ENCODE peak calls at places on chromosomes 13 and 19, in ten cellular contexts. One of them, this sample, is unnamed.

GRCh38 chr13:100275746-100276145 is 186.9 kb downstream of the PCCA start:
- DNase-seq in breast epithelium: no peak
- DNase-seq in DND-41: no peak
- DNase-seq in HFF-Myc: no peak
- DNase-seq in ascending aorta: no peak
- DNase-seq in fibroblast of mammary gland: no peak
- DNase-seq in tibial artery: no peak
- DNase-seq in fibroblast of the aortic adventitia: no peak
- DNase-seq in PC-3: peak; percentile 68
- DNase-seq in NB4: peak; percentile 27
- DNase-seq in this sample: no peak

GRCh38 chr19:39918183-39918651 is 16.2 kb downstream of the FCGBP start:
- DNase-seq in breast epithelium: no peak
- DNase-seq in DND-41: no peak
- DNase-seq in HFF-Myc: no peak
- DNase-seq in ascending aorta: no peak
- DNase-seq in fibroblast of mammary gland: no peak
- DNase-seq in tibial artery: no peak
- DNase-seq in fibroblast of the aortic adventitia: no peak
- DNase-seq in PC-3: no peak
- DNase-seq in NB4: no peak
- DNase-seq in this sample: no peak

GRCh38 chr13:50244913-50245574 is 229.8 kb downstream of the KCNRG start:
- DNase-seq in breast epithelium: no peak
- DNase-seq in DND-41: no peak
- DNase-seq in HFF-Myc: peak; percentile 78
- DNase-seq in ascending aorta: no peak
- DNase-seq in fibroblast of mammary gland: peak; percentile 98
- DNase-seq in tibial artery: no peak
- DNase-seq in fibroblast of the aortic adventitia: peak; percentile 82
- DNase-seq in PC-3: peak; percentile 90
- DNase-seq in NB4: peak; percentile 85
- DNase-seq in this sample: peak; percentile 91

GRCh38 chr13:50521191-50521590 is 322.3 kb downstream of the DLEU7 start:
- DNase-seq in breast epithelium: no peak
- DNase-seq in DND-41: no peak
- DNase-seq in HFF-Myc: no peak
- DNase-seq in ascending aorta: no peak
- DNase-seq in fibroblast of mammary gland: no peak
- DNase-seq in tibial artery: no peak
- DNase-seq in fibroblast of the aortic adventitia: no peak
- DNase-seq in PC-3: no peak
- DNase-seq in NB4: no peak
- DNase-seq in this sample: peak; percentile 0

GRCh38 chr19:3725640-3726310 is 17.6 kb downstream of the TJP3 start:
- DNase-seq in breast epithelium: peak; percentile 79
- DNase-seq in DND-41: no peak
- DNase-seq in HFF-Myc: no peak
- DNase-seq in ascending aorta: no peak
- DNase-seq in fibroblast of mammary gland: no peak
- DNase-seq in tibial artery: no peak
- DNase-seq in fibroblast of the aortic adventitia: no peak
- DNase-seq in PC-3: no peak
- DNase-seq in NB4: no peak
- DNase-seq in this sample: no peak

GRCh38 chr19:30085394-30085793 is 143.4 kb downstream of the URI1 start:
- DNase-seq in breast epithelium: no peak
- DNase-seq in DND-41: peak; percentile 15
- DNase-seq in HFF-Myc: no peak
- DNase-seq in ascending aorta: no peak
- DNase-seq in fibroblast of mammary gland: no peak
- DNase-seq in tibial artery: no peak
- DNase-seq in fibroblast of the aortic adventitia: no peak
- DNase-seq in PC-3: no peak
- DNase-seq in NB4: peak; percentile 3
- DNase-seq in this sample: no peak

GRCh38 chr13:110684388-110685056 is 21.4 kb downstream of the CARS2 start:
- DNase-seq in breast epithelium: no peak
- DNase-seq in DND-41: no peak
- DNase-seq in HFF-Myc: no peak
- DNase-seq in ascending aorta: no peak
- DNase-seq in fibroblast of mammary gland: no peak
- DNase-seq in tibial artery: no peak
- DNase-seq in fibroblast of the aortic adventitia: no peak
- DNase-seq in PC-3: no peak
- DNase-seq in NB4: no peak
- DNase-seq in this sample: no peak

GRCh38 chr13:20425819-20426219 is 99.8 kb downstream of the CRYL1 start:
- DNase-seq in breast epithelium: no peak
- DNase-seq in DND-41: no peak
- DNase-seq in HFF-Myc: no peak
- DNase-seq in ascending aorta: no peak
- DNase-seq in fibroblast of mammary gland: no peak
- DNase-seq in tibial artery: no peak
- DNase-seq in fibroblast of the aortic adventitia: no peak
- DNase-seq in PC-3: no peak
- DNase-seq in NB4: no peak
- DNase-seq in this sample: no peak

GRCh38 chr13:73230714-73231113 is 171.9 kb downstream of the KLF5 start:
- DNase-seq in breast epithelium: no peak
- DNase-seq in DND-41: peak; percentile 80
- DNase-seq in HFF-Myc: no peak
- DNase-seq in ascending aorta: no peak
- DNase-seq in fibroblast of mammary gland: peak; percentile 11
- DNase-seq in tibial artery: no peak
- DNase-seq in fibroblast of the aortic adventitia: no peak
- DNase-seq in PC-3: no peak
- DNase-seq in NB4: peak; percentile 87
- DNase-seq in this sample: no peak

GRCh38 chr13:100913143-100913542 is 238.5 kb upstream of the TMTC4 start:
- DNase-seq in breast epithelium: no peak
- DNase-seq in DND-41: no peak
- DNase-seq in HFF-Myc: no peak
- DNase-seq in ascending aorta: no peak
- DNase-seq in fibroblast of mammary gland: no peak
- DNase-seq in tibial artery: no peak
- DNase-seq in fibroblast of the aortic adventitia: no peak
- DNase-seq in PC-3: no peak
- DNase-seq in NB4: no peak
- DNase-seq in this sample: no peak

GRCh38 chr13:49023441-49023840 is 47.7 kb downstream of the FNDC3A start:
- DNase-seq in breast epithelium: no peak
- DNase-seq in DND-41: no peak
- DNase-seq in HFF-Myc: no peak
- DNase-seq in ascending aorta: no peak
- DNase-seq in fibroblast of mammary gland: peak; percentile 89
- DNase-seq in tibial artery: no peak
- DNase-seq in fibroblast of the aortic adventitia: peak; percentile 84
- DNase-seq in PC-3: peak; percentile 83
- DNase-seq in NB4: no peak
- DNase-seq in this sample: peak; percentile 84

GRCh38 chr13:41077475-41077874 is 16.2 kb downstream of the WBP4 start:
- DNase-seq in breast epithelium: no peak
- DNase-seq in DND-41: no peak
- DNase-seq in HFF-Myc: no peak
- DNase-seq in ascending aorta: no peak
- DNase-seq in fibroblast of mammary gland: no peak
- DNase-seq in tibial artery: no peak
- DNase-seq in fibroblast of the aortic adventitia: no peak
- DNase-seq in PC-3: no peak
- DNase-seq in NB4: no peak
- DNase-seq in this sample: no peak

GRCh38 chr13:41588899-41589298 is 131.5 kb downstream of the RGCC start:
- DNase-seq in breast epithelium: no peak
- DNase-seq in DND-41: no peak
- DNase-seq in HFF-Myc: peak; percentile 85
- DNase-seq in ascending aorta: no peak
- DNase-seq in fibroblast of mammary gland: peak; percentile 98
- DNase-seq in tibial artery: no peak
- DNase-seq in fibroblast of the aortic adventitia: peak; percentile 70
- DNase-seq in PC-3: peak; percentile 86
- DNase-seq in NB4: peak; percentile 73
- DNase-seq in this sample: peak; percentile 90

DNA sequence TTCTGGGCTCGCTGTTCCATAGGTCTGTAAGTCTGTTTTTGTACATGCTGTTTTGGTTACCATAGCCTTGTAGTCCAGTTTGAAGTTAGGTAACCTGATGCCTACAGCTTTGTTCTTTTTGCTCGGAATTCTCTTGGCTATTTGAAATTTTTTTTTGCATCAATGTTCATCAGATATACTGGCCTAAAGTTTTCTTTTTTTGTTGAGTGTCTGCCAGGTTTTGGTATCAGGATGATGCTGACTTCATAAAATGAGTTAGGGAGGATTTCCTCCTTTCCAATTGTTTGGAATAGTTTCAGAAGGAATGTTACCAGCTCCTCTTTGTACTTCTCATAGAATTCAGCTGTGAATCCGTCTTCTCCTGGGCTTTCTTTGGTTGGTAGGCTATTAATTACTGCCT is 397.8 kb upstream of the HTR2A start:
- DNase-seq in breast epithelium: no peak
- DNase-seq in DND-41: no peak
- DNase-seq in HFF-Myc: no peak
- DNase-seq in ascending aorta: no peak
- DNase-seq in fibroblast of mammary gland: no peak
- DNase-seq in tibial artery: no peak
- DNase-seq in fibroblast of the aortic adventitia: peak; percentile 63
- DNase-seq in PC-3: no peak
- DNase-seq in NB4: no peak
- DNase-seq in this sample: peak; percentile 25
- H3K4me3 ChIP-seq in breast epithelium: no peak overlapping the region
- H3K4me3 ChIP-seq in DND-41: no peak overlapping the region
- H3K4me3 ChIP-seq in HFF-Myc: no peak overlapping the region
- H3K4me3 ChIP-seq in ascending aorta: no peak overlapping the region
- H3K4me3 ChIP-seq in fibroblast of mammary gland: no peak overlapping the region
- H3K4me3 ChIP-seq in tibial artery: no peak overlapping the region
- H3K4me3 ChIP-seq in fibroblast of the aortic adventitia: no peak overlapping the region
- H3K4me3 ChIP-seq in PC-3: no peak overlapping the region
- H3K4me3 ChIP-seq in NB4: no peak overlapping the region
- H3K4me3 ChIP-seq in this sample: no peak overlapping the region

GRCh38 chr19:42290523-42291436 is 11.2 kb upstream of the PRR19 start:
- DNase-seq in breast epithelium: no peak
- DNase-seq in DND-41: peak; percentile 64
- DNase-seq in HFF-Myc: no peak
- DNase-seq in ascending aorta: no peak
- DNase-seq in fibroblast of mammary gland: no peak
- DNase-seq in tibial artery: no peak
- DNase-seq in fibroblast of the aortic adventitia: no peak
- DNase-seq in PC-3: no peak
- DNase-seq in NB4: peak; percentile 58
- DNase-seq in this sample: no peak
- TF ChIP-seq CTCF in breast epithelium: peak; percentile 32
- TF ChIP-seq CTCF in DND-41: peak; percentile 66
- TF ChIP-seq CTCF in HFF-Myc: peak; percentile 63
- TF ChIP-seq CTCF in ascending aorta: peak; percentile 32
- TF ChIP-seq CTCF in fibroblast of mammary gland: peak; percentile 30
- TF ChIP-seq CTCF in tibial artery: peak; percentile 18
- TF ChIP-seq CTCF in fibroblast of the aortic adventitia: peak; percentile 44
- TF ChIP-seq CTCF in PC-3: no peak
- TF ChIP-seq CTCF in NB4: peak; percentile 67
- TF ChIP-seq CTCF in this sample: peak; percentile 54

DNA sequence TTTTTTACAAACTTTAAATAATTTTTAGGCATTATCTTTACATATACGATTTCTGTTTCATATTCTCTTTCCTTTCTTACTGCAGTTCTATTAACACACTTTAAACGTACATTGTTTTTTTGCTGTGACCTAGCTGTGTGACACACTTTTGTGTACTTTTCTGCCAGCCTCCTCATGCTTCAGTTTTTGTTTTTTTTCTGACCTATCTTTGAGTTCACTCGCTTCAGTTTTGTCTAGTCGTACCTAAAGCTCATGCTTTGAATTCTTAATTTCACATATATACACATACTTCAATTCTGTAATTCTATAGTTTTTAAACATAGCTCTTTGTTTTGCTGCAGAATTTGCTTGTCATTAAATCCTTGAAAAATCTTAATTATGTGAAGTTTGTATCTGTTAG is 150.4 kb downstream of the PDS5B start:
- DNase-seq in breast epithelium: no peak
- DNase-seq in DND-41: no peak
- DNase-seq in HFF-Myc: no peak
- DNase-seq in ascending aorta: no peak
- DNase-seq in fibroblast of mammary gland: peak; percentile 15
- DNase-seq in tibial artery: no peak
- DNase-seq in fibroblast of the aortic adventitia: peak; percentile 27
- DNase-seq in PC-3: no peak
- DNase-seq in NB4: no peak
- DNase-seq in this sample: no peak
- H3K4me3 ChIP-seq in breast epithelium: no peak overlapping the region
- H3K4me3 ChIP-seq in DND-41: no peak overlapping the region
- H3K4me3 ChIP-seq in HFF-Myc: no peak overlapping the region
- H3K4me3 ChIP-seq in ascending aorta: peak overlapping the region; percentile 52
- H3K4me3 ChIP-seq in fibroblast of mammary gland: peak overlapping the region; percentile 34
- H3K4me3 ChIP-seq in tibial artery: peak overlapping the region; percentile 24
- H3K4me3 ChIP-seq in fibroblast of the aortic adventitia: peak overlapping the region; percentile 56
- H3K4me3 ChIP-seq in PC-3: no peak overlapping the region
- H3K4me3 ChIP-seq in NB4: no peak overlapping the region
- H3K4me3 ChIP-seq in this sample: no peak overlapping the region

GRCh38 chr13:46953331-46953730 is 56.5 kb upstream of the HTR2A start:
- DNase-seq in breast epithelium: no peak
- DNase-seq in DND-41: no peak
- DNase-seq in HFF-Myc: no peak
- DNase-seq in ascending aorta: no peak
- DNase-seq in fibroblast of mammary gland: no peak
- DNase-seq in tibial artery: no peak
- DNase-seq in fibroblast of the aortic adventitia: no peak
- DNase-seq in PC-3: peak; percentile 25
- DNase-seq in NB4: peak; percentile 23
- DNase-seq in this sample: no peak
- TF ChIP-seq CTCF in breast epithelium: no peak
- TF ChIP-seq CTCF in DND-41: no peak
- TF ChIP-seq CTCF in HFF-Myc: no peak
- TF ChIP-seq CTCF in ascending aorta: no peak
- TF ChIP-seq CTCF in fibroblast of mammary gland: no peak
- TF ChIP-seq CTCF in tibial artery: no peak
- TF ChIP-seq CTCF in fibroblast of the aortic adventitia: no peak
- TF ChIP-seq CTCF in PC-3: no peak
- TF ChIP-seq CTCF in NB4: no peak
- TF ChIP-seq CTCF in this sample: no peak

DNA sequence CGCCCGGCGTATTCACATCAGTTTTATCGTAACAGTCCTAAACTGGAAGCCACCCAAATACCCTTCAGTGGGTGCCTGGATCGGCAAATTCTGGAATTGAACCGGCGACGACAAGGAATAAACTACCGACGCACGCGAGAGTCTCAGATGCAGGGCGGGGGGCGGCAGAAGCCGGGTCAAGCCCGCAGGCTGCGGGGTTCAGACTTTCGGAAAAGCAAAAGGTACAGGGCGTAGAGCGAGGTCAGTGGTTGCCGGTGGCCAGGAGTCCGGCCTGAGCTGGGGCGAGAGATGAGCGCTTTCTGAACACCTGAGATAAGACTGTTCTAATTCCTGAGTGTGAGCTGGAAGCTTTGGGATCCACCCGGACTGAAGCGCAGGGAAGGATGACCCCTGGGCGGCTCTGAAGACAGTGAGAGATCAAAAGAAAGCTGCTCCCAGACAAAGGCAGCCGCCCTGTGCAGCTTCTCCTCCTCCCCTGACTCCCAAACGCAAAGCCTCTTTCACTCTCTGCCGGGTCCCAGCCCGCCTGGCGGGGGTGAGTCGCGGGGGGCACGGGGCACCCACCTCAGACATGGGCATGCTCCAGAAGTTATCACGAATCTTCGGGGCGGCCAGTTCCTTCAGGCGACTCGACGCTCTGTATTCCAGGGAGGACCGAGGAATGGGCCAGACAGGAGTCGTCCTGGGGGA is 26.2 kb upstream of the MIER2 start:
- DNase-seq in breast epithelium: no peak
- DNase-seq in DND-41: no peak
- DNase-seq in HFF-Myc: no peak
- DNase-seq in ascending aorta: no peak
- DNase-seq in fibroblast of mammary gland: no peak
- DNase-seq in tibial artery: no peak
- DNase-seq in fibroblast of the aortic adventitia: no peak
- DNase-seq in PC-3: no peak
- DNase-seq in NB4: no peak
- DNase-seq in this sample: no peak
- H3K4me3 ChIP-seq in breast epithelium: no peak overlapping the region
- H3K4me3 ChIP-seq in DND-41: no peak overlapping the region
- H3K4me3 ChIP-seq in HFF-Myc: no peak overlapping the region
- H3K4me3 ChIP-seq in ascending aorta: no peak overlapping the region
- H3K4me3 ChIP-seq in fibroblast of mammary gland: no peak overlapping the region
- H3K4me3 ChIP-seq in tibial artery: no peak overlapping the region
- H3K4me3 ChIP-seq in fibroblast of the aortic adventitia: no peak overlapping the region
- H3K4me3 ChIP-seq in PC-3: no peak overlapping the region
- H3K4me3 ChIP-seq in NB4: no peak overlapping the region
- H3K4me3 ChIP-seq in this sample: no peak overlapping the region